ENCODE peak calls at places on chromosomes 2 and 18, in four cellular contexts. T is K562, N is GM12878, D is HepG2. G is an unnamed sample.

GRCh38 chr2:172108587-172108930 is 5.9 kb upstream of the DLX2 start:
- DNase-seq in N (no peak), T (no peak), D (no peak), G (no peak)

GRCh38 chr2:73021371-73022010 is 50.0 kb downstream of the SFXN5 start:
- DNase-seq in T (no peak), N (no peak), D (peak; percentile 80), G (peak; percentile 24)

GRCh38 chr2:25597881-25598280 is 75.5 kb downstream of the DTNB start:
- DNase-seq in D (no peak), T (no peak), N (no peak), G (no peak)

GRCh38 chr18:56257215-56257614 is 381.2 kb downstream of the TXNL1 start:
- DNase-seq in T (no peak), D (no peak), N (peak; percentile 28), G (no peak)

GRCh38 chr2:10918661-10919414 is 7.1 kb downstream of the KCNF1 start:
- DNase-seq in D (no peak), T (peak; percentile 44), N (no peak), G (no peak)

GRCh38 chr2:220553150-220553549 is 925.7 kb downstream of the SLC4A3 start:
- DNase-seq in T (no peak), N (no peak), D (no peak), G (no peak)

GRCh38 chr2:240966906-240967680 is 31.3 kb upstream of the SNED1 start:
- DNase-seq in D (peak; percentile 27), T (no peak), N (no peak), G (no peak)

GRCh38 chr18:58682429-58683069 is 11.3 kb downstream of the MALT1 start:
- DNase-seq in N (no peak), D (peak; percentile 68), T (no peak), G (no peak)

GRCh38 chr18:31102020-31102684 is at the start of gene DSC2:
- DNase-seq in D (peak; percentile 61), N (no peak), T (peak; percentile 68), G (no peak)

GRCh38 chr2:223586261-223586660 is 15.9 kb downstream of the SCG2 start:
- DNase-seq in N (no peak), D (no peak), T (no peak), G (no peak)

GRCh38 chr2:99032786-99033185 is 96.8 kb upstream of the CRACDL start:
- DNase-seq in N (no peak), T (no peak), D (no peak), G (no peak)

GRCh38 chr2:160465406-160465805 is 28.2 kb downstream of the RBMS1 start:
- DNase-seq in T (no peak), D (no peak), N (no peak), G (no peak)

GRCh38 chr18:49041677-49042570 is 91.2 kb upstream of the SMAD7 start:
- DNase-seq in D (peak; percentile 40), T (no peak), N (no peak), G (no peak)

GRCh38 chr2:189179607-189179979 is at the start of gene COL5A2:
- DNase-seq in D (no peak), N (no peak), T (no peak), G (no peak)

GRCh38 chr18:77132369-77133050 is at the start of gene MBP:
- DNase-seq in T (no peak), D (no peak), N (no peak), G (no peak)

GRCh38 chr2:120474486-120474885 is 128.6 kb downstream of the INHBB start:
- DNase-seq in D (no peak), T (no peak), N (no peak), G (no peak)

GRCh38 chr2:69483696-69484095 is 46.5 kb upstream of the NFU1 start:
- DNase-seq in D (peak; percentile 75), N (no peak), T (no peak), G (no peak)

GRCh38 chr2:69477627-69478026 is 40.4 kb upstream of the NFU1 start:
- DNase-seq in T (no peak), D (no peak), N (no peak), G (no peak)

GRCh38 chr2:69482471-69482870 is 45.2 kb upstream of the NFU1 start:
- DNase-seq in T (no peak), D (no peak), N (no peak), G (no peak)

DNA sequence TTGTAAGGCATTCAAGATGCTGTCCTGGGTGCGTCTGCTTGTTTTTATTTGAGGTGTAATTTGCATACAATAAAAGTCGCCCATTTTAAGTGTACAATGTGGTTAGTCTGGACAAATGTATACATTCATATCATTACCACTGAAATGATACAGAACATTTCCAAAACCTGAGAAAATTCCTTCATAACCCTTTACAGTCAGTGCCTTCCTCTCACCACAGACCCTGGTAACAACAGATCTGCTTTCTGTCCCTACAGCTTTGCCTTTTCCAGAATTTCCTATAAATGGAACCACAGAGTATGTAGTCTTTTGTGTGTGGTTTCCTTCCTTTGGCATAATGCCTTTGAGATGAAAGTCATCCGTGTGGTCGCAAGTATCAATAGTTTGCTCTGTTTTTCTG is 45.8 kb upstream of the NFU1 start:
- DNase-seq in T (no peak), N (no peak), D (no peak), G (no peak)
- TF ChIP-seq CBX5 in T (no peak), N (no peak), D (no peak), G (no peak)

DNA sequence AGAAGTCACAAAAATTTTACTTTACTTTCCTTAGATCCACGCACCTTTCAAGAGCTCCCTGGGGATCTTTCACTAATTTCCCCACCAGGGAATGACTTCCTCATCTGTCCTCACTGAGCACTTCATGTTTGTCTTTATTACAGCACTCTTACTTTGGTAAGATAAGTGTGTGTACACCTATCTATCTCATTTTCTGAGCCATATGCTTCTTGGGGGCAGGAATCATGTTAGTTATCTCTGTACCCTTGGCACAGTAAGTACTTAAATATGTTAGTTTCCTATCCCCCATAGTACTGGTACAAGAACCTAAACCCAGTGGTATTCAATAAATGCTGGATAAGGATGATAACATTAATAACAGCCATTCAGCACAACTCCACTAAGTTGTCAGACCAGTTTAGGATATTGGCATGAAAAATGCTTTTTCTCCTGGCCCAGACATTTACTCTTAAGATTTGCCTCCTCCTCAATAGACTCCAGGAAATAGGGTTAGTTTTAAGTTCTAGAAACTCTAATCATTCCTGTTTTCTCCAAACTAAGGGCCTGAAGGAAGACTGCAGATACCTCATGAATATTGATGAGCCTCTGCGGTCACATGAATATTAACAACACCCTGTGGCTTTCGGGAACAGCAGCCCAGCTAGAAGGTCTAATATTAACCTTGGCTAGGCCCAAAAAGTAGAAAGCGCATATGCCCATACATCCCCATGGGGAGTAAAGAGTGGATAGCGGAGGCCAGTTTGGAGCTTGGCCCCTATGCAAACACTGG is 38.2 kb downstream of the NHEJ1 start:
- DNase-seq in T (no peak), N (no peak), D (no peak), G (no peak)
- TF ChIP-seq CBX5 in T (no peak), N (no peak), D (no peak), G (no peak)

GRCh38 chr2:193796847-193797246 is 1602.1 kb upstream of the TMEFF2 start:
- DNase-seq in D (no peak), T (no peak), N (no peak), G (no peak)
- TF ChIP-seq CBX5 in D (no peak), T (no peak), N (no peak), G (no peak)

GRCh38 chr2:108594982-108595464 is 60.8 kb downstream of the LIMS1 start:
- DNase-seq in T (peak; percentile 91), N (no peak), D (peak; percentile 64), G (no peak)
- TF ChIP-seq CBX5 in T (peak; percentile 45), N (no peak), D (no peak), G (no peak)

GRCh38 chr2:101900375-101900774 is 91.4 kb upstream of the IL1R2 start:
- DNase-seq in T (no peak), N (peak; percentile 71), D (no peak), G (no peak)
- TF ChIP-seq CBX5 in T (no peak), N (no peak), D (no peak), G (no peak)